ENCODE peak calls at places on chromosomes 1 and 21, in eight cellular contexts. A, O, F, R, X, G, N and C are unnamed samples. For H3K36me3, the result is how much of the 10 kb centered on the place peaks cover.

GRCh38 chr1:63322944-63323865 is 838 bp downstream of the FOXD3 start:
- DNase-seq in A (no peak), O (no peak), F (no peak), R (peak), X (peak), G (no peak), N (peak), C (no peak)

GRCh38 chr1:27341525-27342252 is at the start of gene SYTL1:
- DNase-seq in A (no peak), O (no peak), F (no peak), R (no peak), X (peak), G (peak), N (peak), C (peak)

GRCh38 chr1:56566994-56567393 is 12.4 kb downstream of the PLPP3 start:
- DNase-seq in A (no peak), O (no peak), F (no peak), R (no peak), X (no peak), G (no peak), N (no peak), C (no peak)

GRCh38 chr1:201361652-201362504 is 15.6 kb downstream of the TNNT2 start:
- DNase-seq in A (no peak), O (no peak), F (peak), R (no peak), X (peak), G (no peak), N (peak), C (no peak)

GRCh38 chr1:93640656-93641440 is 40.8 kb downstream of the BCAR3 start:
- DNase-seq in A (no peak), O (no peak), F (no peak), R (no peak), X (no peak), G (no peak), N (no peak), C (no peak)

GRCh38 chr1:184456189-184456588 is 69.4 kb downstream of the C1orf21 start:
- DNase-seq in A (no peak), O (no peak), F (no peak), R (no peak), X (no peak), G (no peak), N (no peak), C (no peak)

GRCh38 chr21:39022035-39022900 is 161.0 kb downstream of the PSMG1 start:
- DNase-seq in A (no peak), O (no peak), F (no peak), R (peak), X (no peak), G (no peak), N (no peak), C (no peak)

GRCh38 chr1:26317612-26318337 is at the start of gene CD52:
- DNase-seq in A (no peak), O (no peak), F (no peak), R (no peak), X (peak), G (no peak), N (no peak), C (peak)

GRCh38 chr1:54795100-54795665 is 5.9 kb downstream of the TTC22 start:
- DNase-seq in A (no peak), O (no peak), F (no peak), R (no peak), X (no peak), G (no peak), N (peak), C (no peak)

GRCh38 chr1:185066181-185066580 is 20.8 kb downstream of the RNF2 start:
- DNase-seq in A (no peak), O (no peak), F (no peak), R (no peak), X (no peak), G (no peak), N (no peak), C (no peak)

GRCh38 chr1:155085504-155086181 is 7.0 kb downstream of the EFNA3 start:
- DNase-seq in A (no peak), O (no peak), F (no peak), R (peak), X (peak), G (peak), N (peak), C (peak)

GRCh38 chr1:81801834-81802531 is 1.2 kb downstream of the ADGRL2 start:
- DNase-seq in A (no peak), O (no peak), F (peak), R (peak), X (no peak), G (no peak), N (peak), C (peak)

GRCh38 chr1:214473392-214473791 is 78.0 kb downstream of the PTPN14 start:
- DNase-seq in A (no peak), O (no peak), F (no peak), R (no peak), X (no peak), G (no peak), N (no peak), C (no peak)

GRCh38 chr1:8702121-8702520 is 115.3 kb downstream of the RERE start:
- DNase-seq in A (no peak), O (no peak), F (peak), R (no peak), X (peak), G (peak), N (peak), C (peak)

GRCh38 chr1:64745181-64745985 is 508 bp downstream of the RAVER2 start:
- DNase-seq in A (no peak), O (no peak), F (peak), R (peak), X (peak), G (no peak), N (peak), C (peak)

GRCh38 chr1:89692601-89693503 is 59.9 kb downstream of the LRRC8C start:
- DNase-seq in A (no peak), O (no peak), F (peak), R (no peak), X (no peak), G (no peak), N (peak), C (no peak)

GRCh38 chr1:93715529-93716126 is 34.0 kb upstream of the BCAR3 start:
- DNase-seq in A (no peak), O (no peak), F (no peak), R (no peak), X (no peak), G (no peak), N (no peak), C (no peak)

GRCh38 chr1:47992720-47993119 is 4.5 kb downstream of the TRABD2B start:
- DNase-seq in A (no peak), O (no peak), F (no peak), R (peak), X (no peak), G (no peak), N (no peak), C (no peak)

GRCh38 chr21:38236232-38236631 is 20.6 kb upstream of the KCNJ15 start:
- DNase-seq in A (no peak), O (no peak), F (no peak), R (no peak), X (no peak), G (no peak), N (no peak), C (no peak)

GRCh38 chr1:66980745-66981367 is 56.1 kb downstream of the MIER1 start:
- DNase-seq in A (no peak), O (no peak), F (peak), R (no peak), X (no peak), G (no peak), N (no peak), C (no peak)

GRCh38 chr21:20996421-20997307 is 1.5 kb upstream of the NCAM2 start:
- DNase-seq in A (no peak), O (no peak), F (no peak), R (no peak), X (no peak), G (no peak), N (no peak), C (no peak)

GRCh38 chr1:36128126-36128904 is 3.3 kb upstream of the COL8A2 start:
- DNase-seq in A (no peak), O (no peak), F (no peak), R (no peak), X (no peak), G (no peak), N (peak), C (no peak)

GRCh38 chr1:42981871-42982270 is 23.2 kb upstream of the SLC2A1 start:
- DNase-seq in A (no peak), O (no peak), F (no peak), R (no peak), X (no peak), G (no peak), N (no peak), C (no peak)

GRCh38 chr1:22731924-22732522 is 21.4 kb downstream of the EPHB2 start:
- DNase-seq in A (no peak), O (no peak), F (no peak), R (no peak), X (no peak), G (no peak), N (no peak), C (no peak)

GRCh38 chr1:202229376-202229775 is 35.8 kb downstream of the LGR6 start:
- DNase-seq in A (no peak), O (no peak), F (no peak), R (no peak), X (no peak), G (no peak), N (no peak), C (no peak)

GRCh38 chr1:6348511-6349191 is 44.9 kb downstream of the ACOT7 start:
- DNase-seq in A (no peak), O (no peak), F (peak), R (no peak), X (peak), G (no peak), N (no peak), C (peak)

GRCh38 chr1:192580351-192580962 is 4.9 kb downstream of the RGS1 start:
- DNase-seq in A (peak), O (no peak), F (peak), R (no peak), X (peak), G (no peak), N (no peak), C (no peak)

GRCh38 chr1:33361553-33362262 is 40.8 kb upstream of the A3GALT2 start:
- DNase-seq in A (no peak), O (peak), F (peak), R (no peak), X (no peak), G (no peak), N (no peak), C (no peak)
- TF ChIP-seq POLR2AphosphoS5 in A (no peak), O (no peak), F (no peak), R (no peak), X (no peak), G (no peak), N (no peak), C (no peak)

GRCh38 chr1:204549313-204549712 is 33.1 kb downstream of the MDM4 start:
- DNase-seq in A (no peak), O (no peak), F (no peak), R (no peak), X (no peak), G (no peak), N (no peak), C (no peak)

GRCh38 chr1:204544321-204544720 is 28.1 kb downstream of the MDM4 start:
- DNase-seq in A (no peak), O (no peak), F (peak), R (no peak), X (no peak), G (no peak), N (no peak), C (no peak)

GRCh38 chr1:204550926-204551325 is 34.7 kb downstream of the MDM4 start:
- DNase-seq in A (no peak), O (no peak), F (no peak), R (no peak), X (no peak), G (no peak), N (no peak), C (no peak)

GRCh38 chr1:204545202-204545601 is 29.0 kb downstream of the MDM4 start:
- DNase-seq in A (no peak), O (no peak), F (no peak), R (no peak), X (no peak), G (no peak), N (no peak), C (no peak)

GRCh38 chr1:204545881-204546280 is 29.7 kb downstream of the MDM4 start:
- DNase-seq in A (no peak), O (no peak), F (no peak), R (no peak), X (no peak), G (no peak), N (no peak), C (no peak)
- H3K36me3 ChIP-seq in A (half or more), O (half or more), F (under half), R (under half), X (half or more), G (under half), N (half or more), C (half or more)

DNA sequence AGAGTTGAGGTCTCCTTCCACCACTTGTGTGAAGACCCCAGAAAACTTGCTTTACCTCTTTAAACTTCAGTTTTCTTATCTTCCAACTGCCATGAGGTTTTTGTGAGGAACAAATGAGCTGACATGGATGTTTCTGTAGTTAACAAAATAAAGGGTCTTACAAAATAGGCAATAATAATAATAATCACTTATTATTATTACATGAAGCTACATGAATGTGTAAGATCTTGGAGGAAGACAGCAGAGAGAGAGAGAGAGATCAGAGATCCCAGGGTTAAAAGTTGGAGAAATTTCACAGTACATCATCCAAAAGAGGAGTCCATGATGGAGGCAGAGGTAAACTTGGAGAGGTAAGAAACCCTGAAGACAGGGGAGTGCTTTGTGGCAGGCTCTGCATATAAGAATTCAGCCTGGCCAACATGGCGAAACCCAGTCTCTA is 10.7 kb downstream of the RCC1 start:
- DNase-seq in A (no peak), O (no peak), F (no peak), R (no peak), X (no peak), G (no peak), N (no peak), C (no peak)
- TF ChIP-seq POLR2AphosphoS5 in A (no peak), O (no peak), F (no peak), R (no peak), X (no peak), G (no peak), N (peak), C (no peak)

GRCh38 chr1:160500321-160500990 is 22.6 kb downstream of the SLAMF6 start:
- DNase-seq in A (no peak), O (no peak), F (no peak), R (no peak), X (no peak), G (no peak), N (no peak), C (no peak)
- H3K36me3 ChIP-seq in A (under half), O (under half), F (under half), R (under half), X (under half), G (under half), N (under half), C (under half)

DNA sequence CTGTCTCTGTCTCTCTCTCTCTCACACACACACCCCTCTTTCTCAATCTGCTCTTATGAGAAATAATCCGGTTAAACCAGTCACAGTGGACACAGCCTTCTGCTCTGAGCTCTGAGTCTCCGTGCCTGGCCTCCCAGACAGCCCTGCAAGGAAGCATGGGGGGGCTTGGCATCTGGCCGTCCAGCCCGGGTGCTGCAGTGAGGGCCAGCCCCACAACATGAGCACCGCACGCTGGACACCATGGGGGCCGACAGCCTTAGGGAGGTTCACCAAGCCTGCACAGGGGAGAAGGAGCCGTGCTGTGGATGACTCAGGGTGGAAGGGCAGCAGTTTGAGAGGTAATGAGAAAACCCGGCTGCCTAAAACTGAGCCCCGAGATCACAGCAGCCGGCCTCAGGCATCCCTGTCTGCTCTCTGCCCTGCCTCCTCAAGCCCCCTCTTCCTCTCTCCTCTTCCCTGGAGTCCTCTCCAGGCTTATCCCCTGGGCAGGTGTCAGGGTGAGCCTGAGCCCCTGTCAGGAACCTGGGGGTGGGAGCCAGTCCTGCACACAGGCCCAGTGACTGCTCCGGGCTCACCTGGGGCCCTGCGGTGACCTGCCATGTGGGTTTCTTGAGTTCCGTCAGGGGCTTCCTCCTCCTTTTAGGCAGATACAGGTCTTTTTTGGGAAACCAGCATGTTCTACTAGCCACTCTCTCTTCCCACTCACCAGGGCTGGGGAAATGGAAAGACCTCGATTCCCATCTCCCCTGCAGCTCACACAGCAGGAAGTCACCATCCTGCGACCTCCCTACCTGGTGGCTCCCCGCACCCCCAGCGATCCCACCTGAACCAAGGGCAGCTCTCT is 92.8 kb downstream of the ITPKB start:
- DNase-seq in A (no peak), O (no peak), F (no peak), R (peak), X (no peak), G (no peak), N (peak), C (no peak)
- TF ChIP-seq POLR2AphosphoS5 in A (no peak), O (no peak), F (no peak), R (no peak), X (no peak), G (no peak), N (no peak), C (no peak)